ENCODE peak calls at places on chromosomes 6 and 20, in seven cellular contexts. Y is lower leg skin, W is cardiac muscle cell, R is WTC11, H is GM19239, B is endothelial cell, I is choroid plexus epithelial cell. X is an unnamed sample.

GRCh38 chr20:18252597-18253451 is 35.5 kb upstream of the ZNF133 start:
- DNase-seq in Y (peak), W (no peak), R (no peak), H (no peak), B (no peak), I (no peak), X (no peak)

GRCh38 chr20:51623255-51623654 is 80.7 kb upstream of the NFATC2 start:
- DNase-seq in Y (no peak), W (no peak), R (no peak), H (no peak), B (no peak), I (no peak), X (no peak)

GRCh38 chr6:53038148-53038547 is 27.1 kb upstream of the FBXO9 start:
- DNase-seq in Y (no peak), W (no peak), R (no peak), H (no peak), B (no peak), I (no peak), X (no peak)

GRCh38 chr6:128208078-128208477 is 307.2 kb upstream of the THEMIS start:
- DNase-seq in Y (no peak), W (peak), R (no peak), H (no peak), B (no peak), I (peak), X (no peak)

GRCh38 chr6:69976591-69977090 is 110.3 kb downstream of the COL19A1 start:
- DNase-seq in Y (no peak), W (no peak), R (no peak), H (no peak), B (no peak), I (no peak), X (no peak)

GRCh38 chr6:16868968-16869367 is 107.7 kb upstream of the ATXN1 start:
- DNase-seq in Y (no peak), W (no peak), R (no peak), H (no peak), B (no peak), I (no peak), X (no peak)

GRCh38 chr6:113888493-113888892 is 31.3 kb downstream of the MARCKS start:
- DNase-seq in Y (no peak), W (no peak), R (no peak), H (no peak), B (no peak), I (no peak), X (no peak)

GRCh38 chr20:39935921-39936320 is 753.1 kb downstream of the MAFB start:
- DNase-seq in Y (no peak), W (peak), R (no peak), H (no peak), B (no peak), I (peak), X (no peak)

GRCh38 chr20:39164642-39165041 is 202.5 kb downstream of the DHX35 start:
- DNase-seq in Y (no peak), W (no peak), R (no peak), H (no peak), B (no peak), I (no peak), X (no peak)

GRCh38 chr20:25296094-25297093 is 48.5 kb downstream of the PYGB start:
- DNase-seq in Y (no peak), W (peak), R (peak), H (peak), B (no peak), I (peak), X (no peak)

GRCh38 chr20:19628570-19629134 is 129.4 kb upstream of the RIN2 start:
- DNase-seq in Y (no peak), W (peak), R (peak), H (peak), B (peak), I (peak), X (peak)

GRCh38 chr20:52087471-52087870 is 104.1 kb downstream of the ZFP64 start:
- DNase-seq in Y (no peak), W (no peak), R (no peak), H (no peak), B (no peak), I (no peak), X (no peak)

GRCh38 chr6:107817784-107818183 is 6.3 kb downstream of the SCML4 start:
- DNase-seq in Y (no peak), W (no peak), R (no peak), H (no peak), B (no peak), I (no peak), X (no peak)

X was measured in retina.